ENCODE peak calls at places on chromosomes 1 and 21, in five cellular contexts. X, F, W, A and M are unnamed samples.

GRCh38 chr1:12708956-12709555 is 6.9 kb upstream of the AADACL3 start:
- DNase-seq in X (no peak), F (no peak), W (no peak), A (no peak), M (no peak)

GRCh38 chr1:165639821-165640623 is 9.0 kb downstream of the MGST3 start:
- DNase-seq in X (no peak), F (no peak), W (no peak), A (no peak), M (no peak)

GRCh38 chr1:4954392-4954791 is 300.0 kb downstream of the AJAP1 start:
- DNase-seq in X (no peak), F (no peak), W (no peak), A (no peak), M (no peak)

GRCh38 chr1:2415801-2416208 is 3.4 kb upstream of the PEX10 start:
- DNase-seq in X (no peak), F (no peak), W (no peak), A (no peak), M (no peak)

GRCh38 chr1:16032388-16033100 is 10.7 kb downstream of the CLCNKA start:
- DNase-seq in X (peak; percentile 86), F (peak; percentile 98), W (peak; percentile 88), A (no peak), M (peak; percentile 79)

GRCh38 chr1:156643266-156644092 is 1.6 kb downstream of the BCAN start:
- DNase-seq in X (no peak), F (no peak), W (no peak), A (no peak), M (peak; percentile 77)

GRCh38 chr1:230248876-230249275 is 177.3 kb downstream of the PGBD5 start:
- DNase-seq in X (no peak), F (no peak), W (no peak), A (no peak), M (no peak)

GRCh38 chr1:95069711-95070093 is 3.0 kb downstream of the ALG14 start:
- DNase-seq in X (no peak), F (no peak), W (no peak), A (no peak), M (no peak)

GRCh38 chr1:48803474-48803873 is 26.8 kb upstream of the BEND5 start:
- DNase-seq in X (no peak), F (no peak), W (no peak), A (no peak), M (peak; percentile 22)

GRCh38 chr1:156912861-156913808 is 7.3 kb upstream of the LRRC71 start:
- DNase-seq in X (no peak), F (peak; percentile 67), W (no peak), A (no peak), M (peak; percentile 52)

GRCh38 chr1:201714542-201715276 is 114.2 kb upstream of the IPO9 start:
- DNase-seq in X (peak; percentile 97), F (peak; percentile 75), W (peak; percentile 91), A (no peak), M (peak; percentile 92)

GRCh38 chr1:98210064-98210463 is 289.2 kb upstream of the DPYD start:
- DNase-seq in X (peak; percentile 81), F (no peak), W (peak; percentile 89), A (no peak), M (no peak)

GRCh38 chr1:212595229-212595628 is 13.3 kb upstream of the ATF3 start:
- DNase-seq in X (no peak), F (no peak), W (no peak), A (no peak), M (no peak)

GRCh38 chr1:209485167-209485566 is 98.3 kb upstream of the CAMK1G start:
- DNase-seq in X (peak; percentile 2), F (no peak), W (no peak), A (no peak), M (no peak)

GRCh38 chr1:55039342-55040082 is at the start of gene PCSK9:
- DNase-seq in X (peak; percentile 49), F (peak; percentile 74), W (no peak), A (no peak), M (no peak)

GRCh38 chr21:45995686-45996179 is 14.2 kb downstream of the COL6A1 start:
- DNase-seq in X (no peak), F (no peak), W (no peak), A (no peak), M (no peak)

GRCh38 chr21:37219766-37220432 is 47.2 kb downstream of the VPS26C start:
- DNase-seq in X (peak; percentile 4), F (no peak), W (no peak), A (no peak), M (peak; percentile 15)

GRCh38 chr21:41316641-41317392 is at the start of gene FAM3B:
- DNase-seq in X (no peak), F (no peak), W (no peak), A (no peak), M (no peak)

GRCh38 chr21:36846624-36847023 is 119.8 kb downstream of the HLCS start:
- DNase-seq in X (peak; percentile 29), F (no peak), W (no peak), A (no peak), M (no peak)

GRCh38 chr1:68805097-68805641 is 308.3 kb upstream of the DEPDC1 start:
- DNase-seq in X (no peak), F (no peak), W (no peak), A (no peak), M (no peak)

GRCh38 chr1:201562659-201563405 is 23.9 kb downstream of the NAV1 start:
- DNase-seq in X (peak; percentile 30), F (no peak), W (no peak), A (no peak), M (no peak)

GRCh38 chr1:201013031-201013485 is 10.5 kb downstream of the KIF21B start:
- DNase-seq in X (no peak), F (peak; percentile 49), W (no peak), A (no peak), M (peak; percentile 64)

GRCh38 chr1:82124987-82125638 is 324.4 kb downstream of the ADGRL2 start:
- DNase-seq in X (no peak), F (no peak), W (no peak), A (no peak), M (no peak)

GRCh38 chr1:3079381-3080093 is 10.5 kb downstream of the PRDM16 start:
- DNase-seq in X (no peak), F (no peak), W (no peak), A (no peak), M (no peak)

GRCh38 chr1:9996624-9997582 is at the start of gene RBP7:
- DNase-seq in X (peak; percentile 4), F (peak; percentile 71), W (no peak), A (no peak), M (peak; percentile 18)

GRCh38 chr1:178127482-178127881 is 33.6 kb downstream of the RASAL2 start:
- DNase-seq in X (no peak), F (no peak), W (no peak), A (no peak), M (no peak)

GRCh38 chr1:231124746-231125145 is 37.1 kb upstream of the TRIM67 start:
- DNase-seq in X (no peak), F (no peak), W (no peak), A (no peak), M (no peak)

GRCh38 chr1:154866995-154867795 is 2.9 kb downstream of the KCNN3 start:
- DNase-seq in X (no peak), F (no peak), W (peak; percentile 55), A (no peak), M (no peak)

DNA sequence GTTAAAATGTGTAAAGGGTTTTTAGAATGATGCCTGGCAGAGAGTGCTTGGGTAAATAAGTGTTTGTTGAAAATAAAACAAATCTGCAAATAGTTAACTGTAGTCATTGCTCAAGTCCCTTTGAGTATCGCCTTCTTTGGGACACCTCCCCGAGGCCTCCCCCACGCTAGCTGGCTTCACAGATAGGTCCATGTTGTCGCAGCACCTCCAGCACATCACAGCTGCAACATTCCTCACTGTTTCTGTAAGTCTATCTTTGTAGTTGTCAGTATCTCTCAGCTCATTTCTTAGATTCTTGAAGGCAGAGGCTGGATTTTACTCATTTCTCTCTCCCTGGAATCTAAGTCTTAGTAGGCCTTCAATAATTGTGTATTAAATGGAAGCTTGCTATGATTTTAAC is 1.6 kb upstream of the STUM start:
- DNase-seq in X (no peak), F (no peak), W (no peak), A (no peak), M (no peak)
- TF ChIP-seq MYC in X (no peak), F (no peak), W (no peak), A (no peak), M (no peak)

DNA sequence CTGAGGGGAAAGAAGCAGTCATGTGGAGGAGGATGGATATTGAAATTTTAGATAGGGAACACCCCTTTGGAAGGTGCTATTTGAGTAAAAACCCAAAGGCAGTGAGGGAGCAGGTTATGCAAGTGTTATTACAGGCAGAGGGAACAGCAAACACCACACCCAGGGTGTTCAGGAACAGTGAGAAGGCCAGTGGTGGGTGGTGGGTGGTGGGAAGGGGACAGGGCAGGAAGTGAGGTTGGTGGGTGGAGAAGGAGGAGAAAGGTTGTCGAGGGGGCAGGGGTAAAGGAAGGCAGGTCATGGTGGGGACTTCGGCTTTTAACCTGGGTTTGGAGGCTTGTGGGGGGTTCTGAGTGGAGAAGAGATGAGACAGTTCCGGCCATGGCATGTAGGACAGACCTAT is 39.3 kb upstream of the SCMH1 start:
- DNase-seq in X (no peak), F (no peak), W (no peak), A (no peak), M (no peak)
- TF ChIP-seq MAX in X (no peak), F (no peak), W (no peak), A (no peak), M (no peak)

DNA sequence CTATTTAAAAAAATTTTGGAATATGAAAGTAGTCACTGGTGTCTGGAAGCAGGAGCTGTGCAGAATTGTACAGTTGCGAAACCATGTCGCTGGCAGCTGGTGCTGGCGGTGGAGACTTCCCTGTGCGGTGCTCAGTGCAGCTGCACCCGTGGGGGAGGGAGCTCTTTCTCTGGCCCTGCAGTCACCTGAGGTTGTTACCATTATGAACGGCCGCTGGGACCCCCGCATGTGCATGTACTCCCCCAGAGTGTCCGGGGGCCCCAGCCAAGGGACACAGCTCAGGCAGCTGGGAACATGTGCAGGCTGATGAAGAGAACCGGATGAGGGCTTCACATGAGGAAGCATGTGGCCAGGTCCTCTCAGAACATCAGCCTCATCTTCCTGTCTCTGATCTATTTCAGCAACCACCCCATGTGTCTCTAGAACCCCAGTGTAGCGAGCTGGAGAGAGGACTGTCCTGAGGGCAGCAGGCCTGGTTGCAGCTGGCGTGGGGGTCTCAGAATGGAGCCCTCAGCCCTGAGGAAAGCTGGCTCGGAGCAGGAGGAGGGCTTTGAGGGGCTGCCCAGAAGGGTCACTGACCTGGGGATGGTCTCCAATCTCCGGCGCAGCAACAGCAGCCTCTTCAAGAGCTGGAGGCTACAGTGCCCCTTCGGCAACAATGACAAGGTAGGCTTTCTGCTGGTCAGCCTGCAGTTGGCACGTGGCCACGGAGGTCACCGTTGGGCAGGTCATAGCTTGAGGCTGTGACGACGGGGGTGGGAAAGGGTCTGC is at the start of gene TRPM2:
- DNase-seq in X (no peak), F (no peak), W (no peak), A (no peak), M (peak; percentile 97)
- TF ChIP-seq POLR2A in X (no peak), F (no peak), W (no peak), A (peak; percentile 45), M (peak; percentile 61)

GRCh38 chr1:33928256-33928655 is 64.4 kb downstream of the HMGB4 start:
- DNase-seq in X (no peak), F (no peak), W (no peak), A (no peak), M (no peak)

GRCh38 chr1:33925586-33925985 is 61.7 kb downstream of the HMGB4 start:
- DNase-seq in X (no peak), F (no peak), W (no peak), A (no peak), M (no peak)

GRCh38 chr1:33931115-33931475 is 67.2 kb downstream of the HMGB4 start:
- DNase-seq in X (no peak), F (no peak), W (no peak), A (no peak), M (no peak)

GRCh38 chr1:33930346-33931114 is 66.7 kb downstream of the HMGB4 start:
- DNase-seq in X (no peak), F (no peak), W (no peak), A (no peak), M (no peak)

GRCh38 chr1:33927721-33928120 is 63.8 kb downstream of the HMGB4 start:
- DNase-seq in X (no peak), F (no peak), W (no peak), A (no peak), M (no peak)
- TF ChIP-seq MYC in X (no peak), F (no peak), W (no peak), A (no peak), M (no peak)